ENCODE peak calls at places on chromosomes 13 and 19, in five cellular contexts. One of them, this sample, is unnamed.

GRCh38 chr13:27583645-27584044 is 36.7 kb downstream of the LNX2 start:
- DNase-seq in psoas muscle: no peak
- DNase-seq in transverse colon: no peak
- DNase-seq in ascending aorta: no peak
- DNase-seq in GM10248: no peak
- DNase-seq in this sample: no peak

GRCh38 chr13:97538193-97538592 is 104.2 kb downstream of the RAP2A start:
- DNase-seq in psoas muscle: no peak
- DNase-seq in transverse colon: no peak
- DNase-seq in GM10248: no peak
- DNase-seq in ascending aorta: no peak
- DNase-seq in this sample: no peak

GRCh38 chr19:29506619-29506911 is 19.2 kb upstream of the VSTM2B start:
- DNase-seq in transverse colon: no peak
- DNase-seq in GM10248: no peak
- DNase-seq in ascending aorta: no peak
- DNase-seq in psoas muscle: no peak
- DNase-seq in this sample: no peak

GRCh38 chr19:13920940-13921744 is 15.1 kb downstream of the CC2D1A start:
- DNase-seq in GM10248: no peak
- DNase-seq in psoas muscle: no peak
- DNase-seq in ascending aorta: no peak
- DNase-seq in transverse colon: no peak
- DNase-seq in this sample: peak

GRCh38 chr19:6476155-6476895 is 5.3 kb downstream of the DENND1C start:
- DNase-seq in psoas muscle: peak
- DNase-seq in GM10248: peak
- DNase-seq in ascending aorta: no peak
- DNase-seq in transverse colon: peak
- DNase-seq in this sample: peak

GRCh38 chr19:42232435-42232834 is 10.0 kb downstream of the GSK3A start:
- DNase-seq in transverse colon: no peak
- DNase-seq in ascending aorta: no peak
- DNase-seq in psoas muscle: no peak
- DNase-seq in GM10248: no peak
- DNase-seq in this sample: no peak

GRCh38 chr19:13055213-13056051 is 47.2 kb downstream of the LYL1 start:
- DNase-seq in ascending aorta: peak
- DNase-seq in GM10248: no peak
- DNase-seq in psoas muscle: peak
- DNase-seq in transverse colon: peak
- DNase-seq in this sample: no peak

GRCh38 chr13:71030789-71031188 is 836.2 kb downstream of the DACH1 start:
- DNase-seq in psoas muscle: no peak
- DNase-seq in transverse colon: no peak
- DNase-seq in ascending aorta: no peak
- DNase-seq in GM10248: no peak
- DNase-seq in this sample: no peak

GRCh38 chr19:22607653-22608430 is 26.3 kb upstream of the ZNF492 start:
- DNase-seq in GM10248: no peak
- DNase-seq in transverse colon: no peak
- DNase-seq in psoas muscle: no peak
- DNase-seq in ascending aorta: no peak
- DNase-seq in this sample: no peak

GRCh38 chr19:8069116-8069973 is 16.8 kb downstream of the CCL25 start:
- DNase-seq in psoas muscle: no peak
- DNase-seq in ascending aorta: no peak
- DNase-seq in GM10248: no peak
- DNase-seq in transverse colon: no peak
- DNase-seq in this sample: no peak
- TF ChIP-seq CTCF in psoas muscle: peak
- TF ChIP-seq CTCF in ascending aorta: no peak
- TF ChIP-seq CTCF in GM10248: peak
- TF ChIP-seq CTCF in transverse colon: no peak
- TF ChIP-seq CTCF in this sample: peak

GRCh38 chr13:24865158-24865557 is 101.2 kb downstream of the RNF17 start:
- DNase-seq in psoas muscle: no peak
- DNase-seq in transverse colon: no peak
- DNase-seq in ascending aorta: no peak
- DNase-seq in GM10248: no peak
- DNase-seq in this sample: no peak
- TF ChIP-seq CTCF in psoas muscle: no peak
- TF ChIP-seq CTCF in transverse colon: no peak
- TF ChIP-seq CTCF in ascending aorta: no peak
- TF ChIP-seq CTCF in GM10248: no peak
- TF ChIP-seq CTCF in this sample: no peak

GRCh38 chr19:57191141-57192063 is at the start of gene ZNF264:
- DNase-seq in GM10248: peak
- DNase-seq in ascending aorta: peak
- DNase-seq in psoas muscle: peak
- DNase-seq in transverse colon: peak
- DNase-seq in this sample: peak
- TF ChIP-seq CTCF in GM10248: peak
- TF ChIP-seq CTCF in ascending aorta: no peak
- TF ChIP-seq CTCF in psoas muscle: no peak
- TF ChIP-seq CTCF in transverse colon: no peak
- TF ChIP-seq CTCF in this sample: no peak

DNA sequence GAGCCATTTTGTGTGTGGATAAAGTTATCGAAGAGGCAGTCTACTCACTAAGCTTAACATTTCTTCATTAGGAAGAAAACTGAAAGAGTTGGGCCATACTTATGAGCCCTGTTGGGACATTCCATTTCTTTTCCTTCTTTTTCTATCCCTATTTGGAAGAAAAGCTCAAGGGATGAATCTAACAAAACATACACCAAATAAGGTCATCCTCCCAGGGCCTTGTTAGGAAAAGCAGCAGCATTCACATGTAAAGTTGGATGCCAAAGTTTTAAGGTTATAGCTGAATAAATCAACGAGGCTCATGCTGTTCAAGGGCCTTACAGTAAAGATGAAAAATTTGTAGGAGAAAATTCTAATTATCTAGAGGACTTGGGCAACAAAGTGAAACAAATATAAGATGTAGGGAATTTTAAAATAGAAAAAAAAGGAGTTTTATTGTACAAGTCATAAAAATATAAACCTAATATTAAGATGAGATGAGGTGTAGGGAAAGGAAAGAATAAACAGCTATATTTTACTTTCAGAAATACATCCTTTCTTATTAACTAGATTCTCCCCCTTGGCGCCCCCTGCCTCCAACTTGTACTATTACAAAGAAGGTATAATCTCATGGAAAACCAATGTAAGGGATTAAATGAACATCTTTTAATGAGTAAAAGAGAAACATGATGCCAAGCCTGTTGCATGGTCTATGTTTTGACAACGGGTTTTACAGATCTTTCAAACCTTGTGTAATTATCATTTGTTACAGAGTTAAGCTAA is 160.4 kb downstream of the PCDH20 start:
- DNase-seq in transverse colon: no peak
- DNase-seq in psoas muscle: no peak
- DNase-seq in GM10248: no peak
- DNase-seq in ascending aorta: no peak
- DNase-seq in this sample: no peak
- TF ChIP-seq CTCF in transverse colon: no peak
- TF ChIP-seq CTCF in psoas muscle: no peak
- TF ChIP-seq CTCF in GM10248: peak
- TF ChIP-seq CTCF in ascending aorta: no peak
- TF ChIP-seq CTCF in this sample: no peak

DNA sequence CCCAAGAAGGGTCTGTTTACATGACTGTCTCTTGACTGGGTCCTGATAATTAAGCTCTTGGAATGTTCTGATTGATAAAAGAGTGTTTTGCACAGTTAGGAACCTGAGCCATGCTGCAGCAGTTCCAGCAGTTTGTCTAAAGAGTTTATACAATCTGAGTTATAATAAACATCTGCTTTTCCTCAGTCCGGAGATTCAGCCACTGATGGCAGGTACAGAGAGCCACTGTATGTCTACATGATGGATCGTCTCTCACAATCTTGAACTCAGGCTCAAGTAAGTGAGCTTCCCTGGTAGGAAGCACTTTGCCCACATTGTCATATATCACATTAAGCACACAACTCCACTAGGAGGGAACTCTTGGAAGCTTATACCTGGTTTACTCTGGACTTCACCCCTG is 84.3 kb downstream of the UGGT2 start:
- DNase-seq in psoas muscle: no peak
- DNase-seq in transverse colon: no peak
- DNase-seq in ascending aorta: no peak
- DNase-seq in GM10248: no peak
- DNase-seq in this sample: no peak
- TF ChIP-seq CTCF in psoas muscle: no peak
- TF ChIP-seq CTCF in transverse colon: no peak
- TF ChIP-seq CTCF in ascending aorta: no peak
- TF ChIP-seq CTCF in GM10248: no peak
- TF ChIP-seq CTCF in this sample: no peak

GRCh38 chr13:37984357-37984756 is 114.8 kb upstream of the TRPC4 start:
- DNase-seq in GM10248: no peak
- DNase-seq in psoas muscle: no peak
- DNase-seq in ascending aorta: no peak
- DNase-seq in transverse colon: no peak
- DNase-seq in this sample: no peak
- TF ChIP-seq CTCF in GM10248: no peak
- TF ChIP-seq CTCF in psoas muscle: no peak
- TF ChIP-seq CTCF in ascending aorta: no peak
- TF ChIP-seq CTCF in transverse colon: no peak
- TF ChIP-seq CTCF in this sample: no peak

This sample was measured in GM13976.